ENCODE peak calls at places on chromosomes 3 and 15, in nine cellular contexts. M, X, C, N, V, F, W, S and G are unnamed samples.

GRCh38 chr3:50378024-50378423 is 18.7 kb upstream of the TMEM115 start:
- DNase-seq in W (no peak), N (no peak), F (no peak), V (no peak), M (no peak), S (no peak), C (no peak), X (no peak), G (no peak)

GRCh38 chr3:132549890-132550578 is 47.0 kb upstream of the ACKR4 start:
- DNase-seq in M (peak), C (no peak), S (no peak), F (peak), V (no peak), X (no peak), N (no peak), W (no peak), G (no peak)

GRCh38 chr3:167372138-167372537 is 8.0 kb downstream of the ZBBX start:
- DNase-seq in X (no peak), C (no peak), F (no peak), M (no peak), S (peak), V (no peak), W (no peak), N (no peak), G (no peak)

GRCh38 chr3:190401943-190402342 is 14.0 kb downstream of the CLDN16 start:
- DNase-seq in S (no peak), X (no peak), M (no peak), V (no peak), W (no peak), F (no peak), C (no peak), N (no peak), G (no peak)

GRCh38 chr15:56869573-56869972 is 48.9 kb upstream of the TCF12 start:
- DNase-seq in C (no peak), F (peak), S (no peak), V (no peak), X (no peak), W (peak), M (peak), N (no peak), G (no peak)

GRCh38 chr3:88141458-88142083 is 8.2 kb upstream of the C3orf38 start:
- DNase-seq in M (peak), W (no peak), V (no peak), N (no peak), F (no peak), X (no peak), S (no peak), C (no peak), G (no peak)

GRCh38 chr3:135918600-135918999 is 46.9 kb upstream of the PPP2R3A start:
- DNase-seq in N (no peak), W (no peak), F (no peak), V (no peak), S (peak), M (peak), C (peak), X (no peak), G (no peak)

GRCh38 chr15:60077581-60078359 is 73.7 kb downstream of the FOXB1 start:
- DNase-seq in V (peak), N (no peak), W (no peak), X (no peak), F (no peak), M (no peak), C (no peak), S (peak), G (no peak)

GRCh38 chr3:113684271-113684819 is 12.1 kb downstream of the USF3 start:
- DNase-seq in V (no peak), N (no peak), X (no peak), M (no peak), W (no peak), C (no peak), S (no peak), F (peak), G (no peak)

GRCh38 chr3:18830087-18830486 is 318.2 kb upstream of the KCNH8 start:
- DNase-seq in W (no peak), M (no peak), X (no peak), S (no peak), C (no peak), V (no peak), F (no peak), N (no peak), G (no peak)

GRCh38 chr15:40108061-40108854 is 421 bp downstream of the BMF start:
- DNase-seq in W (peak), X (no peak), S (no peak), C (no peak), F (no peak), N (no peak), M (peak), V (no peak), G (no peak)

GRCh38 chr15:31268108-31268501 is 58.5 kb upstream of the KLF13 start:
- DNase-seq in S (no peak), C (no peak), M (no peak), W (no peak), V (no peak), N (no peak), X (no peak), F (peak), G (no peak)

GRCh38 chr3:32381922-32382321 is 9.7 kb upstream of the CMTM7 start:
- DNase-seq in C (no peak), M (no peak), X (no peak), V (no peak), N (no peak), F (no peak), W (no peak), S (no peak), G (no peak)

GRCh38 chr3:159174715-159175390 is 373.0 kb downstream of the MFSD1 start:
- DNase-seq in N (no peak), M (peak), F (no peak), S (no peak), V (no peak), W (no peak), C (no peak), X (no peak), G (no peak)